ENCODE peak calls at places on chromosomes 7 and 10, in six cellular contexts. X, F, R, C, H and P are unnamed samples.

GRCh38 chr7:191105-192034 is 1.0 kb upstream of the FAM20C start:
- DNase-seq in X (no peak), F (no peak), R (peak), C (no peak), H (no peak), P (no peak)

GRCh38 chr7:77791956-77792355 is 6.3 kb downstream of the TMEM60 start:
- DNase-seq in X (no peak), F (no peak), R (no peak), C (no peak), H (no peak), P (no peak)

GRCh38 chr10:50990568-50991495 is 83.5 kb upstream of the PRKG1 start:
- DNase-seq in X (no peak), F (no peak), R (peak), C (no peak), H (no peak), P (no peak)

GRCh38 chr7:139829654-139830130 is 628 bp downstream of the TBXAS1 start:
- DNase-seq in X (no peak), F (no peak), R (no peak), C (no peak), H (no peak), P (no peak)

GRCh38 chr7:41696323-41696916 is 6.5 kb downstream of the INHBA start:
- DNase-seq in X (peak), F (peak), R (peak), C (peak), H (peak), P (peak)

GRCh38 chr10:28991738-28992270 is 297.1 kb upstream of the LYZL1 start:
- DNase-seq in X (peak), F (no peak), R (no peak), C (peak), H (peak), P (peak)

GRCh38 chr7:29569648-29570047 is 6.0 kb downstream of the PRR15 start:
- DNase-seq in X (no peak), F (no peak), R (no peak), C (peak), H (no peak), P (no peak)

GRCh38 chr10:73577788-73578187 is 13.4 kb downstream of the USP54 start:
- DNase-seq in X (no peak), F (peak), R (no peak), C (no peak), H (no peak), P (no peak)

GRCh38 chr10:126628746-126629145 is 41.7 kb downstream of the C10orf90 start:
- DNase-seq in X (no peak), F (peak), R (no peak), C (no peak), H (no peak), P (no peak)

GRCh38 chr10:103921750-103922195 is 3.8 kb upstream of the STN1 start:
- DNase-seq in X (peak), F (peak), R (no peak), C (no peak), H (peak), P (peak)

GRCh38 chr7:152522551-152522950 is 86.7 kb upstream of the KMT2C start:
- DNase-seq in X (no peak), F (peak), R (no peak), C (peak), H (no peak), P (no peak)

GRCh38 chr10:91587710-91588638 is 44.9 kb downstream of the PPP1R3C start:
- DNase-seq in X (no peak), F (no peak), R (no peak), C (no peak), H (no peak), P (no peak)

GRCh38 chr10:29702288-29703164 is 67.8 kb upstream of the SVIL start:
- DNase-seq in X (peak), F (no peak), R (no peak), C (no peak), H (no peak), P (no peak)

GRCh38 chr7:43872401-43873165 is 3.3 kb upstream of the MRPS24 start:
- DNase-seq in X (no peak), F (no peak), R (peak), C (no peak), H (no peak), P (no peak)

GRCh38 chr10:12720217-12720981 is 281.1 kb downstream of the CCDC3 start:
- DNase-seq in X (no peak), F (no peak), R (peak), C (no peak), H (no peak), P (no peak)

GRCh38 chr10:130994191-130994590 is 317.3 kb downstream of the TCERG1L start:
- DNase-seq in X (peak), F (no peak), R (no peak), C (no peak), H (no peak), P (no peak)

GRCh38 chr7:96534221-96534620 is 175.4 kb downstream of the SEM1 start:
- DNase-seq in X (no peak), F (no peak), R (no peak), C (no peak), H (peak), P (no peak)

GRCh38 chr10:46556515-46557318 is at the start of gene GPRIN2:
- DNase-seq in X (peak), F (no peak), R (no peak), C (no peak), H (no peak), P (no peak)

GRCh38 chr10:72875250-72876055 is 18.1 kb upstream of the OIT3 start:
- DNase-seq in X (peak), F (no peak), R (peak), C (peak), H (peak), P (peak)

GRCh38 chr7:79453558-79454324 is at the start of gene MAGI2:
- DNase-seq in X (no peak), F (peak), R (peak), C (no peak), H (no peak), P (no peak)

GRCh38 chr10:30463944-30464451 is 30.0 kb downstream of the MAP3K8 start:
- DNase-seq in X (no peak), F (no peak), R (no peak), C (no peak), H (no peak), P (no peak)

GRCh38 chr7:131111081-131111576 is 216.5 kb upstream of the MKLN1 start:
- DNase-seq in X (no peak), F (no peak), R (no peak), C (peak), H (peak), P (peak)

GRCh38 chr7:93883078-93883916 is 7.3 kb downstream of the TFPI2 start:
- DNase-seq in X (no peak), F (no peak), R (no peak), C (no peak), H (no peak), P (peak)

GRCh38 chr7:104843198-104843597 is 170.8 kb upstream of the KMT2E start:
- DNase-seq in X (no peak), F (no peak), R (no peak), C (no peak), H (no peak), P (no peak)

GRCh38 chr10:92342801-92343200 is 51.8 kb downstream of the MARCHF5 start:
- DNase-seq in X (no peak), F (no peak), R (no peak), C (no peak), H (no peak), P (no peak)

GRCh38 chr7:100679927-100680588 is 6.5 kb downstream of the GNB2 start:
- DNase-seq in X (no peak), F (no peak), R (no peak), C (no peak), H (peak), P (no peak)

GRCh38 chr10:3172081-3172445 is 519 bp downstream of the PITRM1 start:
- DNase-seq in X (no peak), F (no peak), R (peak), C (peak), H (no peak), P (no peak)

GRCh38 chr10:71770789-71771188 is 2.5 kb downstream of the VSIR start:
- DNase-seq in X (no peak), F (no peak), R (no peak), C (no peak), H (no peak), P (no peak)

GRCh38 chr7:85765698-85766298 is 578.9 kb upstream of the SEMA3D start:
- DNase-seq in X (no peak), F (no peak), R (no peak), C (no peak), H (no peak), P (no peak)

GRCh38 chr10:75613685-75614587 is 182.5 kb downstream of the LRMDA start:
- DNase-seq in X (no peak), F (no peak), R (no peak), C (no peak), H (no peak), P (no peak)